ENCODE peak calls at places on chromosomes 6 and 20, in nine cellular contexts. J is T-helper 9 cell; Q is NCI-H460; U is endothelial cell; L is stimulated activated CD4-positive, alpha-beta T cell treated with anti-CD3 and anti-CD28 coated beads, Interleukin-12 subunit alpha, Interleukin-12 subunit beta, amount 100 ng/mL, for 4 hours; C is GM12864; Z is dermis microvascular lymphatic vessel endothelial cell; K is activated T-cell treated with anti-CD3 and anti-CD28 coated beads for 48 hours; N is NCI-H524. A is an unnamed sample.
A peak's percentile ranks its signal among the peaks of the same experiment; 100 is the strongest.

GRCh38 chr6:170423030-170423429 is 116.5 kb downstream of the FAM120B start:
- DNase-seq in J (no peak), Q (no peak), C (peak; percentile 43), N (no peak), K (no peak), L (no peak), Z (no peak), U (peak; percentile 40), A (no peak)

GRCh38 chr6:134746125-134746524 is 203.8 kb downstream of the ALDH8A1 start:
- DNase-seq in K (no peak), N (peak; percentile 71), Z (no peak), U (no peak), C (no peak), L (no peak), Q (no peak), J (no peak), A (no peak)

GRCh38 chr6:11702039-11702795 is 76.4 kb downstream of the ADTRP start:
- DNase-seq in L (no peak), J (no peak), K (no peak), Q (no peak), Z (peak; percentile 46), N (peak; percentile 16), U (no peak), C (no peak), A (no peak)

GRCh38 chr6:4693158-4693557 is 83.0 kb upstream of the CDYL start:
- DNase-seq in C (no peak), K (no peak), Q (no peak), Z (no peak), L (no peak), N (peak; percentile 82), U (no peak), J (no peak), A (no peak)

GRCh38 chr6:17269840-17270239 is 11.3 kb upstream of the RBM24 start:
- DNase-seq in U (no peak), Z (no peak), K (no peak), Q (no peak), N (no peak), L (no peak), C (no peak), J (no peak), A (no peak)

GRCh38 chr20:41456341-41456740 is 89.7 kb upstream of the EMILIN3 start:
- DNase-seq in N (peak; percentile 38), J (no peak), Z (no peak), L (no peak), U (no peak), K (no peak), Q (no peak), C (no peak), A (no peak)

GRCh38 chr6:21033575-21034026 is 499.3 kb downstream of the CDKAL1 start:
- DNase-seq in Z (no peak), C (no peak), L (no peak), U (no peak), N (no peak), Q (no peak), K (no peak), J (no peak), A (no peak)

GRCh38 chr20:6100261-6100660 is 22.6 kb downstream of the FERMT1 start:
- DNase-seq in L (no peak), U (no peak), J (no peak), Z (no peak), K (no peak), Q (no peak), N (no peak), C (no peak), A (no peak)

GRCh38 chr6:4610256-4610655 is 165.9 kb upstream of the CDYL start:
- DNase-seq in Q (no peak), Z (peak; percentile 92), L (no peak), J (no peak), U (no peak), K (no peak), N (no peak), C (no peak), A (no peak)

GRCh38 chr6:122248844-122249243 is 150.6 kb upstream of the HSF2 start:
- DNase-seq in U (no peak), N (no peak), L (no peak), Z (no peak), C (no peak), J (no peak), Q (no peak), K (no peak), A (no peak)

GRCh38 chr20:4581838-4582237 is 139.9 kb upstream of the PRND start:
- DNase-seq in U (no peak), L (no peak), K (no peak), Z (no peak), J (no peak), N (no peak), Q (no peak), C (no peak), A (no peak)

GRCh38 chr20:3042621-3043020 is 801 bp upstream of the GNRH2 start:
- DNase-seq in J (no peak), K (no peak), U (no peak), L (no peak), N (no peak), C (no peak), Z (no peak), Q (no peak), A (no peak)

GRCh38 chr6:141199074-141199473 is 933.7 kb upstream of the GJE1 start:
- DNase-seq in Q (no peak), N (peak; percentile 62), K (no peak), Z (no peak), C (no peak), J (no peak), L (no peak), U (no peak), A (no peak)

GRCh38 chr6:44734886-44735630 is 347.6 kb downstream of the CDC5L start:
- DNase-seq in Z (no peak), K (no peak), N (no peak), C (no peak), L (no peak), U (no peak), Q (no peak), J (no peak), A (no peak)

GRCh38 chr6:111523484-111524166 is 40.6 kb upstream of the REV3L start:
- DNase-seq in Q (no peak), N (no peak), J (no peak), K (no peak), L (no peak), U (no peak), C (no peak), Z (no peak), A (no peak)

GRCh38 chr20:54257090-54257816 is 49.4 kb downstream of the PFDN4 start:
- DNase-seq in N (no peak), J (no peak), U (no peak), L (no peak), K (no peak), Z (no peak), C (no peak), Q (no peak), A (no peak)

GRCh38 chr6:95723638-95724037 is 146.3 kb downstream of the MANEA start:
- DNase-seq in J (no peak), Q (no peak), N (peak; percentile 1), U (no peak), Z (no peak), L (no peak), K (no peak), C (no peak), A (no peak)

GRCh38 chr20:35710039-35710438 is 10.8 kb downstream of the ROMO1 start:
- DNase-seq in Z (no peak), N (no peak), U (no peak), C (no peak), Q (no peak), L (no peak), K (no peak), J (no peak), A (no peak)

GRCh38 chr20:44646641-44647274 is 4.7 kb downstream of the ADA start:
- DNase-seq in C (peak; percentile 97), Q (no peak), L (no peak), J (no peak), K (no peak), N (no peak), U (no peak), Z (peak; percentile 84), A (no peak)

GRCh38 chr6:98054453-98054852 is 771.4 kb upstream of the MMS22L start:
- DNase-seq in Q (no peak), L (no peak), C (no peak), J (no peak), N (peak; percentile 83), U (no peak), Z (no peak), K (no peak), A (no peak)

A was measured in stimulated activated naive CD8-positive, alpha-beta T cell treated with anti-CD3 and anti-CD28 coated beads, Interleukin-15, amount 100 ng/mL, for 72 hours.